ENCODE peak calls at places on chromosomes 3 and 15, in seven cellular contexts. One of them, this sample, is unnamed.

GRCh38 chr3:78314327-78314726 is 1274.4 kb downstream of the ROBO2 start:
- DNase-seq in GM12865: no peak
- DNase-seq in NCI-H2081: no peak
- DNase-seq in HCT116: no peak
- DNase-seq in C1 segment of cervical spinal cord: no peak
- DNase-seq in ELF-1: no peak
- DNase-seq in cerebellar cortex: no peak
- DNase-seq in this sample: no peak

GRCh38 chr15:90203922-90204321 is 2.8 kb downstream of the SEMA4B start:
- DNase-seq in C1 segment of cervical spinal cord: no peak
- DNase-seq in NCI-H2081: no peak
- DNase-seq in ELF-1: no peak
- DNase-seq in HCT116: no peak
- DNase-seq in cerebellar cortex: no peak
- DNase-seq in GM12865: no peak
- DNase-seq in this sample: no peak

GRCh38 chr15:70582143-70582945 is 181.0 kb downstream of the UACA start:
- DNase-seq in NCI-H2081: no peak
- DNase-seq in cerebellar cortex: no peak
- DNase-seq in C1 segment of cervical spinal cord: no peak
- DNase-seq in ELF-1: no peak
- DNase-seq in HCT116: no peak
- DNase-seq in GM12865: no peak
- DNase-seq in this sample: no peak

GRCh38 chr15:58329781-58330467 is 101.9 kb upstream of the LIPC start:
- DNase-seq in cerebellar cortex: no peak
- DNase-seq in C1 segment of cervical spinal cord: no peak
- DNase-seq in ELF-1: peak
- DNase-seq in NCI-H2081: no peak
- DNase-seq in HCT116: no peak
- DNase-seq in GM12865: no peak
- DNase-seq in this sample: no peak

GRCh38 chr15:101455291-101455916 is 34.1 kb downstream of the PCSK6 start:
- DNase-seq in ELF-1: no peak
- DNase-seq in GM12865: no peak
- DNase-seq in NCI-H2081: no peak
- DNase-seq in cerebellar cortex: peak
- DNase-seq in HCT116: no peak
- DNase-seq in C1 segment of cervical spinal cord: peak
- DNase-seq in this sample: no peak

GRCh38 chr3:177452487-177452886 is 255.2 kb upstream of the TBL1XR1 start:
- DNase-seq in cerebellar cortex: no peak
- DNase-seq in GM12865: no peak
- DNase-seq in C1 segment of cervical spinal cord: no peak
- DNase-seq in NCI-H2081: no peak
- DNase-seq in ELF-1: no peak
- DNase-seq in HCT116: no peak
- DNase-seq in this sample: no peak

GRCh38 chr3:48107227-48107626 is 81.0 kb downstream of the CDC25A start:
- DNase-seq in C1 segment of cervical spinal cord: no peak
- DNase-seq in NCI-H2081: no peak
- DNase-seq in GM12865: no peak
- DNase-seq in HCT116: no peak
- DNase-seq in cerebellar cortex: no peak
- DNase-seq in ELF-1: no peak
- DNase-seq in this sample: no peak

GRCh38 chr3:39104961-39105686 is 2.3 kb downstream of the GORASP1 start:
- DNase-seq in GM12865: no peak
- DNase-seq in C1 segment of cervical spinal cord: no peak
- DNase-seq in NCI-H2081: peak
- DNase-seq in cerebellar cortex: no peak
- DNase-seq in ELF-1: no peak
- DNase-seq in HCT116: no peak
- DNase-seq in this sample: no peak

GRCh38 chr3:127264292-127264691 is 23.6 kb downstream of the PRR20G start:
- DNase-seq in ELF-1: no peak
- DNase-seq in HCT116: no peak
- DNase-seq in NCI-H2081: no peak
- DNase-seq in C1 segment of cervical spinal cord: no peak
- DNase-seq in GM12865: no peak
- DNase-seq in cerebellar cortex: no peak
- DNase-seq in this sample: no peak

GRCh38 chr3:86990734-86991481 is at the start of gene VGLL3:
- DNase-seq in ELF-1: peak
- DNase-seq in NCI-H2081: peak
- DNase-seq in C1 segment of cervical spinal cord: no peak
- DNase-seq in GM12865: no peak
- DNase-seq in HCT116: no peak
- DNase-seq in cerebellar cortex: no peak
- DNase-seq in this sample: no peak

GRCh38 chr15:45187894-45188830 is at the start of gene SHF:
- DNase-seq in ELF-1: peak
- DNase-seq in NCI-H2081: peak
- DNase-seq in cerebellar cortex: peak
- DNase-seq in GM12865: peak
- DNase-seq in C1 segment of cervical spinal cord: peak
- DNase-seq in HCT116: no peak
- DNase-seq in this sample: peak

GRCh38 chr3:182972387-182972786 is 8.0 kb downstream of the DCUN1D1 start:
- DNase-seq in NCI-H2081: no peak
- DNase-seq in HCT116: no peak
- DNase-seq in ELF-1: no peak
- DNase-seq in GM12865: no peak
- DNase-seq in C1 segment of cervical spinal cord: no peak
- DNase-seq in cerebellar cortex: no peak
- DNase-seq in this sample: no peak

GRCh38 chr3:134028486-134029255 is 1.1 kb downstream of the SLCO2A1 start:
- DNase-seq in cerebellar cortex: no peak
- DNase-seq in NCI-H2081: no peak
- DNase-seq in ELF-1: peak
- DNase-seq in C1 segment of cervical spinal cord: no peak
- DNase-seq in HCT116: no peak
- DNase-seq in GM12865: no peak
- DNase-seq in this sample: no peak

GRCh38 chr3:46998121-46998851 is 18.8 kb downstream of the NBEAL2 start:
- DNase-seq in ELF-1: peak
- DNase-seq in HCT116: peak
- DNase-seq in GM12865: peak
- DNase-seq in NCI-H2081: no peak
- DNase-seq in cerebellar cortex: peak
- DNase-seq in C1 segment of cervical spinal cord: no peak
- DNase-seq in this sample: peak

GRCh38 chr3:130850044-130850797 is 43.7 kb upstream of the ATP2C1 start:
- DNase-seq in C1 segment of cervical spinal cord: no peak
- DNase-seq in ELF-1: no peak
- DNase-seq in cerebellar cortex: no peak
- DNase-seq in NCI-H2081: peak
- DNase-seq in HCT116: no peak
- DNase-seq in GM12865: peak
- DNase-seq in this sample: no peak

GRCh38 chr3:184126006-184126405 is 9.2 kb upstream of the EIF2B5 start:
- DNase-seq in HCT116: no peak
- DNase-seq in cerebellar cortex: no peak
- DNase-seq in NCI-H2081: no peak
- DNase-seq in ELF-1: no peak
- DNase-seq in GM12865: no peak
- DNase-seq in C1 segment of cervical spinal cord: no peak
- DNase-seq in this sample: no peak

GRCh38 chr3:187920871-187921270 is 175.6 kb upstream of the BCL6 start:
- DNase-seq in NCI-H2081: no peak
- DNase-seq in GM12865: no peak
- DNase-seq in C1 segment of cervical spinal cord: no peak
- DNase-seq in cerebellar cortex: no peak
- DNase-seq in HCT116: no peak
- DNase-seq in ELF-1: no peak
- DNase-seq in this sample: no peak

GRCh38 chr3:187403768-187404270 is 35.6 kb downstream of the RTP4 start:
- DNase-seq in cerebellar cortex: no peak
- DNase-seq in ELF-1: no peak
- DNase-seq in C1 segment of cervical spinal cord: no peak
- DNase-seq in NCI-H2081: no peak
- DNase-seq in HCT116: peak
- DNase-seq in GM12865: no peak
- DNase-seq in this sample: no peak

GRCh38 chr3:147418352-147418751 is 9.2 kb downstream of the ZIC1 start:
- DNase-seq in C1 segment of cervical spinal cord: no peak
- DNase-seq in ELF-1: no peak
- DNase-seq in NCI-H2081: no peak
- DNase-seq in GM12865: no peak
- DNase-seq in HCT116: no peak
- DNase-seq in cerebellar cortex: peak
- DNase-seq in this sample: no peak

GRCh38 chr3:50264389-50264963 is 4.5 kb upstream of the SEMA3B start:
- DNase-seq in cerebellar cortex: peak
- DNase-seq in C1 segment of cervical spinal cord: peak
- DNase-seq in GM12865: no peak
- DNase-seq in HCT116: peak
- DNase-seq in ELF-1: peak
- DNase-seq in NCI-H2081: no peak
- DNase-seq in this sample: no peak

GRCh38 chr3:76415384-76415783 is 624.5 kb upstream of the ROBO2 start:
- DNase-seq in ELF-1: no peak
- DNase-seq in cerebellar cortex: no peak
- DNase-seq in NCI-H2081: no peak
- DNase-seq in GM12865: no peak
- DNase-seq in HCT116: no peak
- DNase-seq in C1 segment of cervical spinal cord: no peak
- DNase-seq in this sample: no peak

GRCh38 chr3:45760878-45761711 is 35.2 kb downstream of the SLC6A20 start:
- DNase-seq in cerebellar cortex: peak
- DNase-seq in ELF-1: peak
- DNase-seq in HCT116: peak
- DNase-seq in GM12865: peak
- DNase-seq in C1 segment of cervical spinal cord: no peak
- DNase-seq in NCI-H2081: peak
- DNase-seq in this sample: no peak

GRCh38 chr3:194249323-194250103 is 101.6 kb downstream of the CPN2 start:
- DNase-seq in C1 segment of cervical spinal cord: no peak
- DNase-seq in cerebellar cortex: no peak
- DNase-seq in NCI-H2081: peak
- DNase-seq in GM12865: no peak
- DNase-seq in ELF-1: no peak
- DNase-seq in HCT116: no peak
- DNase-seq in this sample: no peak

GRCh38 chr3:127604035-127604434 is 5.8 kb downstream of the MCM2 start:
- DNase-seq in C1 segment of cervical spinal cord: no peak
- DNase-seq in NCI-H2081: no peak
- DNase-seq in GM12865: peak
- DNase-seq in HCT116: no peak
- DNase-seq in ELF-1: no peak
- DNase-seq in cerebellar cortex: no peak
- DNase-seq in this sample: no peak

GRCh38 chr3:184508938-184509337 is 52.6 kb upstream of the EPHB3 start:
- DNase-seq in GM12865: no peak
- DNase-seq in ELF-1: no peak
- DNase-seq in C1 segment of cervical spinal cord: no peak
- DNase-seq in cerebellar cortex: no peak
- DNase-seq in NCI-H2081: no peak
- DNase-seq in HCT116: no peak
- DNase-seq in this sample: no peak

GRCh38 chr3:107124885-107125284 is 252.4 kb upstream of the CCDC54 start:
- DNase-seq in cerebellar cortex: no peak
- DNase-seq in C1 segment of cervical spinal cord: no peak
- DNase-seq in ELF-1: peak
- DNase-seq in HCT116: no peak
- DNase-seq in NCI-H2081: no peak
- DNase-seq in GM12865: no peak
- DNase-seq in this sample: no peak

GRCh38 chr15:25180606-25181289 is 226.0 kb downstream of the SNRPN start:
- DNase-seq in GM12865: no peak
- DNase-seq in ELF-1: no peak
- DNase-seq in HCT116: no peak
- DNase-seq in cerebellar cortex: no peak
- DNase-seq in C1 segment of cervical spinal cord: no peak
- DNase-seq in NCI-H2081: no peak
- DNase-seq in this sample: no peak

GRCh38 chr15:66883322-66883911 is 181.4 kb downstream of the SMAD6 start:
- DNase-seq in HCT116: peak
- DNase-seq in C1 segment of cervical spinal cord: no peak
- DNase-seq in ELF-1: peak
- DNase-seq in cerebellar cortex: peak
- DNase-seq in GM12865: no peak
- DNase-seq in NCI-H2081: no peak
- DNase-seq in this sample: no peak